ENCODE peak calls at places on chromosomes 1 and 21, in seven cellular contexts. D, T, J, H, L, B and O are unnamed samples.

GRCh38 chr1:216075339-216075738 is 347.9 kb downstream of the USH2A start:
- DNase-seq in D (peak; percentile 2), T (no peak), J (no peak), H (no peak), L (no peak), B (no peak), O (no peak)

GRCh38 chr1:115837762-115838421 is 3.0 kb downstream of the NHLH2 start:
- DNase-seq in D (no peak), T (peak; percentile 9), J (no peak), H (no peak), L (no peak), B (peak; percentile 42), O (no peak)

GRCh38 chr1:232533328-232533727 is 96.6 kb downstream of the SIPA1L2 start:
- DNase-seq in D (no peak), T (no peak), J (no peak), H (no peak), L (no peak), B (no peak), O (no peak)

GRCh38 chr1:97904528-97904927 is 16.3 kb downstream of the DPYD start:
- DNase-seq in D (peak; percentile 80), T (no peak), J (no peak), H (no peak), L (no peak), B (no peak), O (no peak)

GRCh38 chr1:234617135-234617985 is 7.4 kb upstream of the IRF2BP2 start:
- DNase-seq in D (peak; percentile 59), T (no peak), J (no peak), H (no peak), L (no peak), B (no peak), O (no peak)

GRCh38 chr1:201538618-201539551 is at the start of gene NAV1:
- DNase-seq in D (no peak), T (no peak), J (peak; percentile 70), H (peak; percentile 83), L (peak; percentile 67), B (peak; percentile 86), O (no peak)

GRCh38 chr1:170840371-170840770 is 95.0 kb upstream of the MROH9 start:
- DNase-seq in D (no peak), T (no peak), J (no peak), H (no peak), L (no peak), B (no peak), O (no peak)

GRCh38 chr1:101506541-101507164 is 269.8 kb downstream of the S1PR1 start:
- DNase-seq in D (peak; percentile 65), T (peak; percentile 8), J (no peak), H (no peak), L (peak; percentile 42), B (peak; percentile 62), O (peak; percentile 60)

GRCh38 chr1:156684227-156684782 is 7.1 kb upstream of the NES start:
- DNase-seq in D (peak; percentile 50), T (no peak), J (no peak), H (no peak), L (no peak), B (no peak), O (peak; percentile 44)

GRCh38 chr1:224506141-224506814 is 71.7 kb upstream of the WDR26 start:
- DNase-seq in D (no peak), T (no peak), J (no peak), H (no peak), L (no peak), B (peak; percentile 37), O (no peak)

GRCh38 chr21:42341776-42342542 is 8.8 kb downstream of the TFF2 start:
- DNase-seq in D (no peak), T (no peak), J (no peak), H (no peak), L (peak; percentile 10), B (no peak), O (no peak)

GRCh38 chr21:44878053-44878982 is 4.8 kb upstream of the PTTG1IP start:
- DNase-seq in D (peak; percentile 56), T (no peak), J (peak; percentile 9), H (no peak), L (no peak), B (no peak), O (no peak)

DNA sequence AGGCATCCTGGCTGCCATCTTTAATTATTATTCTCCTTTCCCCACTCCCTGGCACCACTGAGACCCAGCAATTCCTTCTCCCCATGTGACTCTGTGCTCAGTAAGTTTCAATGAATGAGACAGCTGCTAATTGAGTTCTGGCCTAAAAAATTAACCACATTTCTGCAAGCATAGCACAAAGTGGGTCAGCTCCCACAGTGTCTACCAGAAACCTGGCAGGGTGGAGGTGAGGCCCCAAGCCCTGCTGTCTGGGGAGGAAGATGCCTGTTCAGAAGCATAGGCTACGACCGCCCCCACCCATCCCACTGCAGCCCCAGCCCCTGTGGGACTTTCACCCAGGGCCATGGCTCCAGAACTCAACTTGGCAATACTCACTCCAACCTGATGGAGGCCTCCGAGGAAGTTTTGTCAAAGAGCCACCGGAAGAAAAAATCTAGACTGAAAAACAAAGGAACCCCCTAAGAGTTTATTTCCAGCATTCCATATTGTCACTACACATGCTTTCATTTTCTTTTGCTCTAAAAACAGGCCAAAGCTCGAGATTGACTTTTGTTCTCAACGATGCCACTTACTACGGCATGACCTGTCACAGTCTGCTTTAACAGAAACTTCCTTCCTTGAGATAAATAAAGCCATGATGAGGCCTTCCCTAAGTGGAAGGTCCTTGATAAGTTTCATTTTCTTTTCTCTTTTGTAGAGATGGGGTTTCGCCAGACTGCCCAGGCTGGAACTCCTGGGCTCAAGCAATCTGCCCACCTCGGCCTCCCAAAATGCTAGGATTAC is 26.5 kb downstream of the TMEM63A start:
- DNase-seq in D (no peak), T (no peak), J (no peak), H (no peak), L (no peak), B (no peak), O (no peak)
- TF ChIP-seq CTCF in D (peak; percentile 4), T (no peak), J (no peak), H (no peak), L (no peak), B (no peak), O (no peak)

GRCh38 chr1:226687476-226687875 is 51.6 kb downstream of the ITPKB start:
- DNase-seq in D (no peak), T (no peak), J (no peak), H (no peak), L (no peak), B (no peak), O (no peak)

GRCh38 chr1:226690460-226690982 is 48.6 kb downstream of the ITPKB start:
- DNase-seq in D (no peak), T (no peak), J (no peak), H (no peak), L (no peak), B (no peak), O (no peak)

GRCh38 chr1:226688852-226689251 is 50.2 kb downstream of the ITPKB start:
- DNase-seq in D (no peak), T (no peak), J (no peak), H (no peak), L (no peak), B (no peak), O (no peak)

GRCh38 chr1:226686440-226687436 is 52.3 kb downstream of the ITPKB start:
- DNase-seq in D (no peak), T (no peak), J (no peak), H (no peak), L (no peak), B (no peak), O (no peak)

DNA sequence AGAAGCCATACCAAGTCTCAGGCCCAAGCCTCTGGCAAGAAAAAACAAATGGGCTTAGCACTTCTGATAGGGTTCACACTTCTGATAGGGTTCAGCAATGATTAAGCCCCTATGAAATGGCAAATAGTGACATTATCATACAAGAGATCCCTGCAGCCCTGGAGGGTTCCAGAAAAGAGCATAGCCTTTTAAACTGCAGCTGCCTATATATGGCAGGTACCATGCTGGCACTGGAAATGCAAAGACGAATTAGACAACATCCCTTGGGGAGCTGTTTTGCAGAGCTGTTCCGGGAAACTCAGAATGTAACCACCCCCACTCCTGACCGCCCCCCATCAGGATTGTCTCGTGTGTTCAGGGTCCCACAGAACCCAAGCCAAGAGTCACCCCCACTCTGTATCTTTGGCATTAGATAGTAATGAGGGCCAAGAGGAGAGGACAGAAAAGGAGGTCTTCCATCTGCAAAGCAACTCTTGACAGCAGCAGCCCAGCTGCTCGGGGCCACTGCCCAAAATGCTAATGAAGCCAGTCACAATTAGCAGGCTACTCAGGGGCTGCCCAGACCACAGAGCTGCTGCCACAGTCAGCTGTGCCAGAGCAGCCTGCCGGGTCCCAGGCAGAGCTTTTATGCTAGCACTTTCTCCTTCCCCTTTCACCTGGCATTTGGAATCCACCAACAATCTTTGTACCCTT is 50.9 kb downstream of the ITPKB start:
- DNase-seq in D (no peak), T (no peak), J (no peak), H (no peak), L (no peak), B (peak; percentile 52), O (no peak)
- H3K4me3 ChIP-seq in D (no peak overlapping the region), T (no peak overlapping the region), J (no peak overlapping the region), H (no peak overlapping the region), L (no peak overlapping the region), B (no peak overlapping the region), O (no peak overlapping the region)

DNA sequence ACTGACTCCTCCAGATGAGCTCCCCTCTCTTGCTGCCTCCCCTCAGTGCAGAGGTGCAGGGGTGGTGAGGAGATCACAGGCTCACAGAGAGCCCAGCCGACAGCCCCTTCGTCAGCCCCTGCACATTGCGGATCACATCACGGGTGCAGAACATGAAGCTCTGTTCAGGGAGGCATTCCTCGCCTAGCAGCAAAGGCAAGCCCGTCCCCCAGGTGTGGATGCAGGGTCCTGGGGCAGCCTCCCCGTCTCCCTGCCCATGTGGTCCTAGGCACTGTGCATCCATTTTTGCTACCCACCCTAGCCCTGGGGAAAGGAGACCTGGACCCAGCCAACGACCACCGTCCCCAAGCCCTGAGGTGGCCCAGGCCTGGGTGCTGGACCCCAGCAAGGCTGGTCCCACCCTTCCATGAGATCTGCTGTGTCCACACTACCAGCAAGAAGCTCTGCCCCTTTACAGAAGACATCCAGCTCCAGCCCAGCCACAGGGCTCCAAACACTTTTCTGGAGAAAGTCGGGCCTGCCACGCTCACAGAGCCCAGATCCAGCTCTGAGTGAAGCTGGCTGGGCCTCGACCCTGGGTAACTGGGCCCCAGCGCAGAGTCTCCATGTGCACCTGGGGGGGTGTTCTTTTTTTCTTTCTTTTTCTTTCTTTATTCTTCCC is 248.7 kb downstream of the NPHP4 start:
- DNase-seq in D (no peak), T (no peak), J (no peak), H (no peak), L (no peak), B (no peak), O (no peak)
- TF ChIP-seq CTCF in D (no peak), T (no peak), J (no peak), H (no peak), L (no peak), B (no peak), O (no peak)

GRCh38 chr21:34509151-34509550 is 2.9 kb downstream of the KCNE1 start:
- DNase-seq in D (no peak), T (no peak), J (no peak), H (no peak), L (no peak), B (no peak), O (peak; percentile 27)

GRCh38 chr21:34511787-34512451 is at the start of gene KCNE1:
- DNase-seq in D (peak; percentile 57), T (no peak), J (no peak), H (peak; percentile 50), L (peak; percentile 65), B (no peak), O (no peak)

GRCh38 chr21:34510148-34511142 is 1.6 kb downstream of the KCNE1 start:
- DNase-seq in D (peak; percentile 89), T (peak; percentile 49), J (peak; percentile 79), H (peak; percentile 87), L (peak; percentile 82), B (peak; percentile 82), O (peak; percentile 77)

GRCh38 chr21:34513109-34513675 is 1.2 kb upstream of the KCNE1 start:
- DNase-seq in D (no peak), T (no peak), J (no peak), H (no peak), L (no peak), B (peak; percentile 22), O (no peak)

GRCh38 chr21:34511154-34511553 is 856 bp downstream of the KCNE1 start:
- DNase-seq in D (no peak), T (no peak), J (no peak), H (no peak), L (no peak), B (no peak), O (no peak)
- H3K4me3 ChIP-seq in D (no peak overlapping the region), T (no peak overlapping the region), J (no peak overlapping the region), H (no peak overlapping the region), L (no peak overlapping the region), B (no peak overlapping the region), O (no peak overlapping the region)